ENCODE peak calls at places on chromosome 19, in seven cellular contexts. One of them, this sample, is unnamed. For H3K27me3 and H3K36me3, the result is how much of the 10 kb centered on the place peaks cover.

GRCh38 chr19:52464798-52465470 is 11.6 kb downstream of the ZNF578 start:
- DNase-seq in breast epithelium: no peak
- DNase-seq in upper lobe of left lung: no peak
- DNase-seq in GM23248: peak
- DNase-seq in PC-3: no peak
- DNase-seq in fibroblast of lung: no peak
- DNase-seq in heart left ventricle: no peak
- DNase-seq in this sample: no peak

GRCh38 chr19:57578487-57579205 is at the start of gene ZNF416:
- DNase-seq in upper lobe of left lung: peak
- DNase-seq in GM23248: peak
- DNase-seq in fibroblast of lung: peak
- DNase-seq in breast epithelium: peak
- DNase-seq in PC-3: peak
- DNase-seq in heart left ventricle: peak
- DNase-seq in this sample: peak

GRCh38 chr19:14614099-14614412 is 31.2 kb downstream of the CLEC17A start:
- DNase-seq in fibroblast of lung: no peak
- DNase-seq in GM23248: no peak
- DNase-seq in upper lobe of left lung: peak
- DNase-seq in breast epithelium: no peak
- DNase-seq in PC-3: no peak
- DNase-seq in heart left ventricle: no peak
- DNase-seq in this sample: no peak

GRCh38 chr19:35963514-35963913 is 27.3 kb downstream of the LRFN3 start:
- DNase-seq in heart left ventricle: no peak
- DNase-seq in fibroblast of lung: peak
- DNase-seq in upper lobe of left lung: no peak
- DNase-seq in PC-3: peak
- DNase-seq in GM23248: peak
- DNase-seq in breast epithelium: no peak
- DNase-seq in this sample: no peak

GRCh38 chr19:16042533-16043085 is 33.7 kb upstream of the TPM4 start:
- DNase-seq in PC-3: peak
- DNase-seq in upper lobe of left lung: no peak
- DNase-seq in fibroblast of lung: no peak
- DNase-seq in breast epithelium: no peak
- DNase-seq in heart left ventricle: no peak
- DNase-seq in GM23248: no peak
- DNase-seq in this sample: no peak

GRCh38 chr19:48121909-48122371 is 11.3 kb upstream of the PLA2G4C start:
- DNase-seq in heart left ventricle: no peak
- DNase-seq in breast epithelium: peak
- DNase-seq in GM23248: no peak
- DNase-seq in upper lobe of left lung: peak
- DNase-seq in PC-3: peak
- DNase-seq in fibroblast of lung: no peak
- DNase-seq in this sample: no peak

GRCh38 chr19:35112995-35113693 is 2.5 kb upstream of the FXYD3 start:
- DNase-seq in breast epithelium: no peak
- DNase-seq in GM23248: peak
- DNase-seq in PC-3: no peak
- DNase-seq in heart left ventricle: no peak
- DNase-seq in fibroblast of lung: no peak
- DNase-seq in upper lobe of left lung: no peak
- DNase-seq in this sample: no peak

GRCh38 chr19:40701758-40702157 is 11.3 kb upstream of the NUMBL start:
- DNase-seq in upper lobe of left lung: no peak
- DNase-seq in fibroblast of lung: no peak
- DNase-seq in breast epithelium: no peak
- DNase-seq in heart left ventricle: no peak
- DNase-seq in GM23248: no peak
- DNase-seq in PC-3: no peak
- DNase-seq in this sample: no peak

GRCh38 chr19:42250666-42251531 is 4.0 kb downstream of the ERF start:
- DNase-seq in fibroblast of lung: peak
- DNase-seq in GM23248: peak
- DNase-seq in upper lobe of left lung: no peak
- DNase-seq in PC-3: no peak
- DNase-seq in heart left ventricle: peak
- DNase-seq in breast epithelium: no peak
- DNase-seq in this sample: no peak

GRCh38 chr19:4541114-4541805 is 1.4 kb upstream of the LRG1 start:
- DNase-seq in breast epithelium: no peak
- DNase-seq in heart left ventricle: no peak
- DNase-seq in GM23248: peak
- DNase-seq in fibroblast of lung: no peak
- DNase-seq in upper lobe of left lung: peak
- DNase-seq in PC-3: no peak
- DNase-seq in this sample: no peak

GRCh38 chr19:28022506-28022905 is 1190.4 kb downstream of the UQCRFS1 start:
- DNase-seq in heart left ventricle: no peak
- DNase-seq in PC-3: no peak
- DNase-seq in fibroblast of lung: no peak
- DNase-seq in upper lobe of left lung: no peak
- DNase-seq in GM23248: no peak
- DNase-seq in breast epithelium: no peak
- DNase-seq in this sample: no peak

GRCh38 chr19:28023064-28023463 is 1189.9 kb downstream of the UQCRFS1 start:
- DNase-seq in GM23248: peak
- DNase-seq in PC-3: no peak
- DNase-seq in upper lobe of left lung: no peak
- DNase-seq in breast epithelium: no peak
- DNase-seq in heart left ventricle: no peak
- DNase-seq in fibroblast of lung: peak
- DNase-seq in this sample: no peak

GRCh38 chr19:28026636-28027035 is 1186.3 kb downstream of the UQCRFS1 start:
- DNase-seq in PC-3: no peak
- DNase-seq in heart left ventricle: no peak
- DNase-seq in upper lobe of left lung: no peak
- DNase-seq in GM23248: no peak
- DNase-seq in breast epithelium: no peak
- DNase-seq in fibroblast of lung: peak
- DNase-seq in this sample: no peak

GRCh38 chr19:28027116-28027515 is 1185.8 kb downstream of the UQCRFS1 start:
- DNase-seq in breast epithelium: no peak
- DNase-seq in GM23248: no peak
- DNase-seq in upper lobe of left lung: no peak
- DNase-seq in fibroblast of lung: peak
- DNase-seq in heart left ventricle: no peak
- DNase-seq in PC-3: no peak
- DNase-seq in this sample: no peak

GRCh38 chr19:28024920-28025319 is 1188.0 kb downstream of the UQCRFS1 start:
- DNase-seq in fibroblast of lung: no peak
- DNase-seq in breast epithelium: no peak
- DNase-seq in GM23248: no peak
- DNase-seq in upper lobe of left lung: no peak
- DNase-seq in heart left ventricle: no peak
- DNase-seq in PC-3: no peak
- DNase-seq in this sample: no peak
- H3K27me3 ChIP-seq in fibroblast of lung: under half
- H3K27me3 ChIP-seq in breast epithelium: under half
- H3K27me3 ChIP-seq in GM23248: under half
- H3K27me3 ChIP-seq in upper lobe of left lung: under half
- H3K27me3 ChIP-seq in heart left ventricle: under half
- H3K27me3 ChIP-seq in PC-3: under half
- H3K27me3 ChIP-seq in this sample: under half

DNA sequence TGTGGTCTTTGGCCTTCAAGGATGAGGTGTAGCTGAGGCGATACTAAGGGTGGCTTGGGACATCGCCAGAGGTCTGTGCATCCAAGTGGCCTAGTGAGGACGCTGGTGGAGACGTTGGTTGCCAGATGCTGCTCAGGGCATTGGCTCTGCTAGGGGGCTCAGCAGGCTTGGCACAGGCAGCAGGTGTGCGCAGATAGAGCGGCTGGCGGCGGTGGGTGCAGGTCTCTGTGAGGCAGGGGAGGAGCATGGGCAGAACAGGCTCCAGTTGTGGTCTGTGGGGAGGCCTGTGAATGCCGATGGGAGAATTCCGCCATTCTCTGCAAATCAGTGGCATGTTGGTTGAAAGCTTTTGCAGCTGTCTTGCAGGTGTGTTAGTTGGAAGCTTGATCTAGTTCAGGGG is 21.2 kb downstream of the PRAM1 start:
- DNase-seq in fibroblast of lung: no peak
- DNase-seq in upper lobe of left lung: no peak
- DNase-seq in PC-3: no peak
- DNase-seq in heart left ventricle: no peak
- DNase-seq in breast epithelium: no peak
- DNase-seq in GM23248: no peak
- DNase-seq in this sample: no peak
- H3K36me3 ChIP-seq in fibroblast of lung: under half
- H3K36me3 ChIP-seq in upper lobe of left lung: under half
- H3K36me3 ChIP-seq in PC-3: half or more
- H3K36me3 ChIP-seq in heart left ventricle: under half
- H3K36me3 ChIP-seq in breast epithelium: under half
- H3K36me3 ChIP-seq in GM23248: under half
- H3K36me3 ChIP-seq in this sample: under half

GRCh38 chr19:10747674-10748073 is 29.8 kb downstream of the DNM2 start:
- DNase-seq in breast epithelium: no peak
- DNase-seq in heart left ventricle: no peak
- DNase-seq in PC-3: no peak
- DNase-seq in upper lobe of left lung: no peak
- DNase-seq in fibroblast of lung: no peak
- DNase-seq in GM23248: no peak
- DNase-seq in this sample: no peak

GRCh38 chr19:10748195-10748923 is 30.5 kb downstream of the DNM2 start:
- DNase-seq in fibroblast of lung: no peak
- DNase-seq in heart left ventricle: no peak
- DNase-seq in upper lobe of left lung: no peak
- DNase-seq in GM23248: no peak
- DNase-seq in PC-3: no peak
- DNase-seq in breast epithelium: no peak
- DNase-seq in this sample: no peak

GRCh38 chr19:10744848-10745293 is 27.0 kb downstream of the DNM2 start:
- DNase-seq in heart left ventricle: no peak
- DNase-seq in fibroblast of lung: no peak
- DNase-seq in breast epithelium: no peak
- DNase-seq in GM23248: no peak
- DNase-seq in PC-3: no peak
- DNase-seq in upper lobe of left lung: no peak
- DNase-seq in this sample: no peak

GRCh38 chr19:10748924-10749434 is 31.1 kb downstream of the DNM2 start:
- DNase-seq in PC-3: peak
- DNase-seq in heart left ventricle: no peak
- DNase-seq in breast epithelium: no peak
- DNase-seq in GM23248: peak
- DNase-seq in upper lobe of left lung: peak
- DNase-seq in fibroblast of lung: peak
- DNase-seq in this sample: no peak

DNA sequence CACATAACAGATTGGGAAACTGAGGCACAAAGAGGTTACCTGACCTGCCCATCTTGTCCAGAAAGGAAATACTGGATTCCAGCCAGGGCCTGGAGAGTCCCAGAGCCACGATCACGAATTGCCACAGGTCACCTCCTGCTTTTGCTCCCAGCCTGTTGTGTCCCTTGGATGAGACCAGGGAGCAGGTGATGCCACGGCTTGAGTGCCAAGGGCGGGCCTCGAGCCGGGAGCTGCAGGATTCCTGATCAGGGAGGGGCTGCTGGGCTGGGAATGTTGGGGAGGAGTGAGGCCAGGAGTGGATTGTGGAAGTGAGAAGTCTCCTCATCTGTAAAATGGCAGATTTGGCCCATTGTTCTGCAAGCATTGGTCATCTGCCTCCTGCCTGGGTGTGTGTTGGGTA is 29.4 kb downstream of the DNM2 start:
- DNase-seq in heart left ventricle: no peak
- DNase-seq in upper lobe of left lung: peak
- DNase-seq in fibroblast of lung: no peak
- DNase-seq in PC-3: peak
- DNase-seq in GM23248: no peak
- DNase-seq in breast epithelium: no peak
- DNase-seq in this sample: no peak
- H3K27ac ChIP-seq in heart left ventricle: no peak
- H3K27ac ChIP-seq in upper lobe of left lung: peak
- H3K27ac ChIP-seq in fibroblast of lung: no peak
- H3K27ac ChIP-seq in PC-3: no peak
- H3K27ac ChIP-seq in GM23248: no peak
- H3K27ac ChIP-seq in breast epithelium: peak
- H3K27ac ChIP-seq in this sample: no peak

GRCh38 chr19:29523568-29523967 is 2.2 kb upstream of the VSTM2B start:
- DNase-seq in PC-3: no peak
- DNase-seq in heart left ventricle: no peak
- DNase-seq in fibroblast of lung: no peak
- DNase-seq in GM23248: no peak
- DNase-seq in breast epithelium: no peak
- DNase-seq in upper lobe of left lung: no peak
- DNase-seq in this sample: no peak

GRCh38 chr19:29526730-29527499 is 1.1 kb downstream of the VSTM2B start:
- DNase-seq in GM23248: peak
- DNase-seq in fibroblast of lung: no peak
- DNase-seq in PC-3: no peak
- DNase-seq in upper lobe of left lung: no peak
- DNase-seq in heart left ventricle: no peak
- DNase-seq in breast epithelium: no peak
- DNase-seq in this sample: no peak

GRCh38 chr19:29524912-29525870 is 603 bp upstream of the VSTM2B start:
- DNase-seq in fibroblast of lung: no peak
- DNase-seq in heart left ventricle: no peak
- DNase-seq in GM23248: no peak
- DNase-seq in breast epithelium: no peak
- DNase-seq in upper lobe of left lung: no peak
- DNase-seq in PC-3: no peak
- DNase-seq in this sample: peak

GRCh38 chr19:29525901-29526729 is at the start of gene VSTM2B:
- DNase-seq in GM23248: no peak
- DNase-seq in upper lobe of left lung: no peak
- DNase-seq in PC-3: no peak
- DNase-seq in fibroblast of lung: no peak
- DNase-seq in heart left ventricle: no peak
- DNase-seq in breast epithelium: no peak
- DNase-seq in this sample: no peak

GRCh38 chr19:29524201-29524911 is 1.4 kb upstream of the VSTM2B start:
- DNase-seq in upper lobe of left lung: no peak
- DNase-seq in fibroblast of lung: no peak
- DNase-seq in PC-3: no peak
- DNase-seq in heart left ventricle: no peak
- DNase-seq in GM23248: peak
- DNase-seq in breast epithelium: no peak
- DNase-seq in this sample: no peak
- H3K27me3 ChIP-seq in upper lobe of left lung: under half
- H3K27me3 ChIP-seq in fibroblast of lung: under half
- H3K27me3 ChIP-seq in PC-3: under half
- H3K27me3 ChIP-seq in heart left ventricle: half or more
- H3K27me3 ChIP-seq in GM23248: half or more
- H3K27me3 ChIP-seq in breast epithelium: half or more
- H3K27me3 ChIP-seq in this sample: under half

GRCh38 chr19:803686-804418 is 6.6 kb downstream of the PTBP1 start:
- DNase-seq in GM23248: no peak
- DNase-seq in PC-3: no peak
- DNase-seq in breast epithelium: no peak
- DNase-seq in heart left ventricle: peak
- DNase-seq in fibroblast of lung: no peak
- DNase-seq in upper lobe of left lung: no peak
- DNase-seq in this sample: no peak
- H3K36me3 ChIP-seq in GM23248: under half
- H3K36me3 ChIP-seq in PC-3: half or more
- H3K36me3 ChIP-seq in breast epithelium: under half
- H3K36me3 ChIP-seq in heart left ventricle: under half
- H3K36me3 ChIP-seq in fibroblast of lung: half or more
- H3K36me3 ChIP-seq in upper lobe of left lung: half or more
- H3K36me3 ChIP-seq in this sample: under half

This sample was measured in aorta.